ENCODE peak calls at places on chromosomes 16 and 17, in nine cellular contexts. B is left lung, O is transverse colon, G is ovary, I is upper lobe of left lung, Y is colonic mucosa, T is H1, W is heart right ventricle, L is gastrocnemius medialis. A is an unnamed sample. For H3K36me3, the result is how much of the 10 kb centered on the place peaks cover.

GRCh38 chr16:87754535-87754934 is 11.3 kb downstream of the KLHDC4 start:
- DNase-seq in B (no peak), O (no peak), G (no peak), I (no peak), Y (no peak), T (no peak), W (no peak), L (no peak), A (no peak)

GRCh38 chr17:12037970-12038369 is 17.3 kb downstream of the MAP2K4 start:
- DNase-seq in B (no peak), O (no peak), G (no peak), I (no peak), Y (no peak), T (no peak), W (no peak), L (no peak), A (no peak)

GRCh38 chr16:51409001-51409675 is 258.1 kb upstream of the SALL1 start:
- DNase-seq in B (no peak), O (no peak), G (no peak), I (no peak), Y (no peak), T (no peak), W (no peak), L (no peak), A (no peak)

GRCh38 chr17:76529643-76530488 is 7.6 kb downstream of the CYGB start:
- DNase-seq in B (peak), O (peak), G (peak), I (peak), Y (peak), T (no peak), W (peak), L (peak), A (no peak)

GRCh38 chr16:84505249-84506156 is 1.0 kb upstream of the MEAK7 start:
- DNase-seq in B (peak), O (no peak), G (no peak), I (peak), Y (no peak), T (no peak), W (no peak), L (no peak), A (no peak)

GRCh38 chr16:636206-637080 is at the start of gene METTL26:
- DNase-seq in B (peak), O (peak), G (peak), I (peak), Y (peak), T (no peak), W (peak), L (peak), A (peak)

GRCh38 chr17:6544011-6544370 is 12.4 kb downstream of the PITPNM3 start:
- DNase-seq in B (no peak), O (no peak), G (no peak), I (no peak), Y (no peak), T (no peak), W (no peak), L (no peak), A (no peak)

GRCh38 chr17:74947041-74947754 is 11.5 kb downstream of the OTOP3 start:
- DNase-seq in B (no peak), O (no peak), G (no peak), I (no peak), Y (no peak), T (no peak), W (no peak), L (no peak), A (no peak)

GRCh38 chr17:40068129-40068581 is 5.4 kb downstream of the THRA start:
- DNase-seq in B (no peak), O (no peak), G (peak), I (no peak), Y (no peak), T (no peak), W (no peak), L (no peak), A (peak)

GRCh38 chr17:39548494-39548893 is 59.2 kb downstream of the NEUROD2 start:
- DNase-seq in B (no peak), O (no peak), G (no peak), I (no peak), Y (no peak), T (no peak), W (no peak), L (no peak), A (no peak)

GRCh38 chr16:56625943-56626654 is 518 bp downstream of the MT1E start:
- DNase-seq in B (no peak), O (peak), G (peak), I (peak), Y (peak), T (no peak), W (peak), L (peak), A (peak)

GRCh38 chr16:53045554-53046250 is 7.0 kb downstream of the CHD9NB start:
- DNase-seq in B (no peak), O (peak), G (no peak), I (no peak), Y (peak), T (no peak), W (no peak), L (no peak), A (peak)

GRCh38 chr17:75658237-75658636 is 8.7 kb downstream of the RECQL5 start:
- DNase-seq in B (no peak), O (no peak), G (no peak), I (no peak), Y (no peak), T (no peak), W (no peak), L (no peak), A (no peak)

GRCh38 chr16:49356728-49357488 is 16.7 kb upstream of the C16orf78 start:
- DNase-seq in B (no peak), O (peak), G (no peak), I (no peak), Y (peak), T (no peak), W (no peak), L (no peak), A (peak)

GRCh38 chr17:3885271-3885670 is 7.6 kb downstream of the CAMKK1 start:
- DNase-seq in B (no peak), O (no peak), G (no peak), I (no peak), Y (no peak), T (no peak), W (no peak), L (no peak), A (no peak)

GRCh38 chr16:57652695-57653471 is 15.2 kb upstream of the ADGRG3 start:
- DNase-seq in B (no peak), O (no peak), G (no peak), I (no peak), Y (no peak), T (no peak), W (no peak), L (no peak), A (no peak)

GRCh38 chr17:36731091-36731490 is 129.7 kb downstream of the MRM1 start:
- DNase-seq in B (no peak), O (peak), G (no peak), I (no peak), Y (peak), T (no peak), W (no peak), L (no peak), A (no peak)

GRCh38 chr16:57479422-57480126 is 6.7 kb downstream of the DOK4 start:
- DNase-seq in B (no peak), O (peak), G (peak), I (no peak), Y (peak), T (peak), W (peak), L (no peak), A (peak)

GRCh38 chr17:42270596-42270995 is 5.6 kb downstream of the STAT5B start:
- DNase-seq in B (no peak), O (no peak), G (no peak), I (no peak), Y (no peak), T (no peak), W (no peak), L (no peak), A (no peak)

GRCh38 chr16:53893731-53894435 is 189.9 kb downstream of the FTO start:
- DNase-seq in B (peak), O (peak), G (peak), I (peak), Y (peak), T (no peak), W (no peak), L (peak), A (no peak)

GRCh38 chr16:19179890-19180490 is 11.9 kb downstream of the SYT17 start:
- DNase-seq in B (peak), O (peak), G (no peak), I (peak), Y (peak), T (no peak), W (peak), L (peak), A (peak)

GRCh38 chr16:6684076-6684673 is 648.5 kb upstream of the RBFOX1 start:
- DNase-seq in B (no peak), O (peak), G (no peak), I (no peak), Y (peak), T (no peak), W (no peak), L (no peak), A (peak)

GRCh38 chr16:79621027-79621426 is 20.5 kb upstream of the MAF start:
- DNase-seq in B (no peak), O (no peak), G (no peak), I (no peak), Y (no peak), T (no peak), W (no peak), L (no peak), A (no peak)

GRCh38 chr16:66399930-66400329 is 27.2 kb upstream of the BEAN1 start:
- DNase-seq in B (no peak), O (no peak), G (no peak), I (no peak), Y (no peak), T (no peak), W (peak), L (no peak), A (no peak)

GRCh38 chr16:30571444-30572322 is at the start of gene ZNF688:
- DNase-seq in B (peak), O (peak), G (peak), I (peak), Y (peak), T (peak), W (peak), L (peak), A (peak)

GRCh38 chr17:10171057-10171456 is 27.3 kb downstream of the GAS7 start:
- DNase-seq in B (no peak), O (no peak), G (no peak), I (no peak), Y (no peak), T (no peak), W (peak), L (peak), A (no peak)

GRCh38 chr16:17342031-17342430 is 128.7 kb downstream of the XYLT1 start:
- DNase-seq in B (no peak), O (no peak), G (no peak), I (peak), Y (no peak), T (no peak), W (no peak), L (no peak), A (no peak)

GRCh38 chr16:17343028-17343427 is 127.7 kb downstream of the XYLT1 start:
- DNase-seq in B (no peak), O (peak), G (no peak), I (peak), Y (no peak), T (no peak), W (no peak), L (no peak), A (no peak)

GRCh38 chr16:17346441-17346773 is 124.4 kb downstream of the XYLT1 start:
- DNase-seq in B (no peak), O (no peak), G (no peak), I (no peak), Y (no peak), T (no peak), W (no peak), L (no peak), A (no peak)

GRCh38 chr16:17345043-17345442 is 125.7 kb downstream of the XYLT1 start:
- DNase-seq in B (no peak), O (peak), G (no peak), I (peak), Y (no peak), T (no peak), W (no peak), L (peak), A (no peak)

GRCh38 chr16:17343729-17344128 is 127.0 kb downstream of the XYLT1 start:
- DNase-seq in B (no peak), O (no peak), G (no peak), I (no peak), Y (no peak), T (no peak), W (no peak), L (no peak), A (no peak)
- H3K27ac ChIP-seq in B (no peak), O (peak), G (no peak), I (no peak), Y (no peak), T (no peak), W (no peak), L (no peak), A (no peak)

GRCh38 chr16:71610447-71610846 is 15.5 kb upstream of the MARVELD3 start:
- DNase-seq in B (no peak), O (no peak), G (no peak), I (no peak), Y (no peak), T (no peak), W (no peak), L (no peak), A (no peak)
- H3K36me3 ChIP-seq in B (under half), O (under half), G (under half), I (under half), Y (under half), T (under half), W (under half), L (under half), A (under half)

DNA sequence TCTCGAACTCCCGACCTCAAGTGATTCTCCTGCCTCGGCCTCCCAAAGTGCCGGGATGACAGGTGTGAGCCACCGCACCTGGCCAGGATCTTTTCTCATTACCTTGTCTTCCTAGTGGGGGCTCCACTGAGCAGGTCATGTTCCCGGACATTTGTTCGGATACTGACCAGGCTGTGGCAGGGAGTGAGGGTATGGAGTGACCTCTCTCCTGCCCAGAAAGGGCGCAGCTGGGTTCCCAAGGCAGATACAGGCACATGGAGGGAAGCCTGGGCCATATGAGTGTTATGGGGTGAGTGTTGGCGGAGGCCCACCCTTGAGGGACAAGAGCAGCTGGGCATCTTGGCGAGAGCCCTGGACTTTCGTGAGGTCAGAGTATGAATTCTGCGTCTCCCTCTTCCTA is 5.5 kb downstream of the SERPINF1 start:
- DNase-seq in B (no peak), O (no peak), G (no peak), I (no peak), Y (no peak), T (no peak), W (no peak), L (peak), A (no peak)
- H3K27ac ChIP-seq in B (no peak), O (no peak), G (no peak), I (peak), Y (no peak), T (no peak), W (no peak), L (peak), A (no peak)

GRCh38 chr17:62032480-62032879 is 32.6 kb downstream of the MED13 start:
- DNase-seq in B (no peak), O (no peak), G (no peak), I (no peak), Y (no peak), T (no peak), W (no peak), L (no peak), A (no peak)
- H3K36me3 ChIP-seq in B (under half), O (under half), G (under half), I (half or more), Y (under half), T (under half), W (half or more), L (under half), A (under half)

GRCh38 chr16:74747716-74748041 is 26.9 kb downstream of the FA2H start:
- DNase-seq in B (no peak), O (no peak), G (no peak), I (no peak), Y (no peak), T (no peak), W (no peak), L (no peak), A (no peak)
- H3K27ac ChIP-seq in B (no peak), O (no peak), G (no peak), I (no peak), Y (no peak), T (no peak), W (no peak), L (no peak), A (no peak)

GRCh38 chr17:55233840-55234239 is 30.9 kb upstream of the HLF start:
- DNase-seq in B (no peak), O (no peak), G (no peak), I (no peak), Y (no peak), T (no peak), W (no peak), L (no peak), A (no peak)
- H3K36me3 ChIP-seq in B (under half), O (under half), G (under half), I (under half), Y (under half), T (under half), W (under half), L (under half), A (under half)

GRCh38 chr16:10981697-10982216 is 37.4 kb downstream of the CLEC16A start:
- DNase-seq in B (no peak), O (no peak), G (no peak), I (no peak), Y (no peak), T (no peak), W (no peak), L (no peak), A (no peak)
- H3K27ac ChIP-seq in B (no peak), O (no peak), G (no peak), I (no peak), Y (no peak), T (no peak), W (no peak), L (peak), A (no peak)

A was measured in small intestine.